ENCODE peak calls at places on chromosomes 16 and 17, in nine cellular contexts. One of them, this sample, is unnamed. For H3K27me3, the result is how much of the 10 kb centered on the place peaks cover.

GRCh38 chr16:74625500-74626350 is 18.8 kb upstream of the GLG1 start:
- DNase-seq in tibial artery: no peak
- DNase-seq in neuronal stem cell: no peak
- DNase-seq in thoracic aorta: no peak
- DNase-seq in IMR-90: no peak
- DNase-seq in transverse colon: no peak
- DNase-seq in GM23248: no peak
- DNase-seq in adrenal gland: no peak
- DNase-seq in right atrium auricular region: no peak
- DNase-seq in this sample: no peak

GRCh38 chr16:50970221-50970620 is 180.8 kb downstream of the SALL1 start:
- DNase-seq in tibial artery: no peak
- DNase-seq in neuronal stem cell: no peak
- DNase-seq in thoracic aorta: no peak
- DNase-seq in IMR-90: no peak
- DNase-seq in transverse colon: no peak
- DNase-seq in GM23248: no peak
- DNase-seq in adrenal gland: no peak
- DNase-seq in right atrium auricular region: no peak
- DNase-seq in this sample: no peak

GRCh38 chr16:19348578-19349315 is 63.2 kb downstream of the CLEC19A start:
- DNase-seq in tibial artery: no peak
- DNase-seq in neuronal stem cell: peak
- DNase-seq in thoracic aorta: no peak
- DNase-seq in IMR-90: no peak
- DNase-seq in transverse colon: no peak
- DNase-seq in GM23248: peak
- DNase-seq in adrenal gland: no peak
- DNase-seq in right atrium auricular region: no peak
- DNase-seq in this sample: no peak

GRCh38 chr16:27811881-27812280 is 251.6 kb downstream of the GSG1L start:
- DNase-seq in tibial artery: peak
- DNase-seq in neuronal stem cell: no peak
- DNase-seq in thoracic aorta: no peak
- DNase-seq in IMR-90: no peak
- DNase-seq in transverse colon: no peak
- DNase-seq in GM23248: no peak
- DNase-seq in adrenal gland: no peak
- DNase-seq in right atrium auricular region: no peak
- DNase-seq in this sample: no peak

GRCh38 chr16:66652661-66653060 is 43.9 kb downstream of the CMTM4 start:
- DNase-seq in tibial artery: no peak
- DNase-seq in neuronal stem cell: no peak
- DNase-seq in thoracic aorta: no peak
- DNase-seq in IMR-90: no peak
- DNase-seq in transverse colon: no peak
- DNase-seq in GM23248: peak
- DNase-seq in adrenal gland: no peak
- DNase-seq in right atrium auricular region: no peak
- DNase-seq in this sample: no peak

GRCh38 chr16:84423416-84423837 is 55.1 kb downstream of the ATP2C2 start:
- DNase-seq in tibial artery: no peak
- DNase-seq in neuronal stem cell: no peak
- DNase-seq in thoracic aorta: no peak
- DNase-seq in IMR-90: peak
- DNase-seq in transverse colon: no peak
- DNase-seq in GM23248: peak
- DNase-seq in adrenal gland: no peak
- DNase-seq in right atrium auricular region: no peak
- DNase-seq in this sample: peak

GRCh38 chr17:17446666-17447155 is 30.1 kb upstream of the MED9 start:
- DNase-seq in tibial artery: no peak
- DNase-seq in neuronal stem cell: no peak
- DNase-seq in thoracic aorta: no peak
- DNase-seq in IMR-90: no peak
- DNase-seq in transverse colon: no peak
- DNase-seq in GM23248: no peak
- DNase-seq in adrenal gland: no peak
- DNase-seq in right atrium auricular region: no peak
- DNase-seq in this sample: no peak

GRCh38 chr17:38449364-38449763 is 21.1 kb downstream of the ARHGAP23 start:
- DNase-seq in tibial artery: no peak
- DNase-seq in neuronal stem cell: no peak
- DNase-seq in thoracic aorta: no peak
- DNase-seq in IMR-90: no peak
- DNase-seq in transverse colon: no peak
- DNase-seq in GM23248: peak
- DNase-seq in adrenal gland: no peak
- DNase-seq in right atrium auricular region: no peak
- DNase-seq in this sample: no peak

GRCh38 chr16:5490499-5490898 is 392.9 kb upstream of the EEF2KMT start:
- DNase-seq in tibial artery: no peak
- DNase-seq in neuronal stem cell: peak
- DNase-seq in thoracic aorta: no peak
- DNase-seq in IMR-90: no peak
- DNase-seq in transverse colon: peak
- DNase-seq in GM23248: peak
- DNase-seq in adrenal gland: peak
- DNase-seq in right atrium auricular region: no peak
- DNase-seq in this sample: no peak

GRCh38 chr17:52233632-52234031 is 75.1 kb upstream of the CA10 start:
- DNase-seq in tibial artery: no peak
- DNase-seq in neuronal stem cell: no peak
- DNase-seq in thoracic aorta: no peak
- DNase-seq in IMR-90: no peak
- DNase-seq in transverse colon: no peak
- DNase-seq in GM23248: no peak
- DNase-seq in adrenal gland: no peak
- DNase-seq in right atrium auricular region: no peak
- DNase-seq in this sample: no peak

GRCh38 chr16:11430601-11431317 is 85.5 kb downstream of the RMI2 start:
- DNase-seq in tibial artery: no peak
- DNase-seq in neuronal stem cell: no peak
- DNase-seq in thoracic aorta: no peak
- DNase-seq in IMR-90: no peak
- DNase-seq in transverse colon: no peak
- DNase-seq in GM23248: no peak
- DNase-seq in adrenal gland: no peak
- DNase-seq in right atrium auricular region: no peak
- DNase-seq in this sample: no peak

GRCh38 chr16:88383401-88384221 is 852 bp downstream of the ZNF469 start:
- DNase-seq in tibial artery: no peak
- DNase-seq in neuronal stem cell: no peak
- DNase-seq in thoracic aorta: no peak
- DNase-seq in IMR-90: peak
- DNase-seq in transverse colon: no peak
- DNase-seq in GM23248: peak
- DNase-seq in adrenal gland: peak
- DNase-seq in right atrium auricular region: no peak
- DNase-seq in this sample: peak

GRCh38 chr17:74288785-74289184 is 14.8 kb downstream of the DNAI2 start:
- DNase-seq in tibial artery: no peak
- DNase-seq in neuronal stem cell: no peak
- DNase-seq in thoracic aorta: no peak
- DNase-seq in IMR-90: no peak
- DNase-seq in transverse colon: no peak
- DNase-seq in GM23248: peak
- DNase-seq in adrenal gland: no peak
- DNase-seq in right atrium auricular region: no peak
- DNase-seq in this sample: no peak

GRCh38 chr17:9232591-9233270 is 211.4 kb downstream of the NTN1 start:
- DNase-seq in tibial artery: no peak
- DNase-seq in neuronal stem cell: no peak
- DNase-seq in thoracic aorta: no peak
- DNase-seq in IMR-90: no peak
- DNase-seq in transverse colon: peak
- DNase-seq in GM23248: no peak
- DNase-seq in adrenal gland: no peak
- DNase-seq in right atrium auricular region: no peak
- DNase-seq in this sample: no peak

GRCh38 chr16:54651851-54652770 is 278.6 kb upstream of the IRX5 start:
- DNase-seq in tibial artery: no peak
- DNase-seq in neuronal stem cell: no peak
- DNase-seq in thoracic aorta: no peak
- DNase-seq in IMR-90: no peak
- DNase-seq in transverse colon: no peak
- DNase-seq in GM23248: peak
- DNase-seq in adrenal gland: no peak
- DNase-seq in right atrium auricular region: no peak
- DNase-seq in this sample: no peak

GRCh38 chr17:17395246-17395802 is 81.5 kb upstream of the MED9 start:
- DNase-seq in tibial artery: peak
- DNase-seq in neuronal stem cell: no peak
- DNase-seq in thoracic aorta: no peak
- DNase-seq in IMR-90: no peak
- DNase-seq in transverse colon: no peak
- DNase-seq in GM23248: no peak
- DNase-seq in adrenal gland: no peak
- DNase-seq in right atrium auricular region: peak
- DNase-seq in this sample: no peak

DNA sequence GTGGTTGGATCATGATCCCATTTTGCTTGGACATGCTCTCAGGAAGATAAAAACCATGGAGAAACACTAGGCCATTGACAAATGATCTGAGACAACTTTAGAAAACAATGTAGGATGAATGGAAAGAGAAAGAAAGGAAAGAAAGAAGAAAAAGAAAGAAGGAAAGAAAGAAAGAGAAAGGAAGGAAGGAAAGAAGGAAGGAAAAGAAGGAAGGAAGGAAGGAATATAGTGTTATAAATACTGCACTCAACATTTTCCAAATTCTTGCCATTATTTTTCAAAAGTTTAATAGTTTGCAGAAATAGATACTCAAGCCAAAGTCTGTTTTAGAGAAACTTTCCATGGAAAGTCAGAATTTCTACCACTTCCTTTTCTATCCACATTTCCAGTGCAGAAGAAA is 39.2 kb upstream of the CACNG3 start:
- DNase-seq in tibial artery: no peak
- DNase-seq in neuronal stem cell: no peak
- DNase-seq in thoracic aorta: no peak
- DNase-seq in IMR-90: no peak
- DNase-seq in transverse colon: no peak
- DNase-seq in GM23248: no peak
- DNase-seq in adrenal gland: no peak
- DNase-seq in right atrium auricular region: no peak
- DNase-seq in this sample: no peak
- H3K27me3 ChIP-seq in tibial artery: under half
- H3K27me3 ChIP-seq in neuronal stem cell: under half
- H3K27me3 ChIP-seq in thoracic aorta: under half
- H3K27me3 ChIP-seq in IMR-90: under half
- H3K27me3 ChIP-seq in transverse colon: under half
- H3K27me3 ChIP-seq in GM23248: under half
- H3K27me3 ChIP-seq in adrenal gland: under half
- H3K27me3 ChIP-seq in right atrium auricular region: under half
- H3K27me3 ChIP-seq in this sample: under half

DNA sequence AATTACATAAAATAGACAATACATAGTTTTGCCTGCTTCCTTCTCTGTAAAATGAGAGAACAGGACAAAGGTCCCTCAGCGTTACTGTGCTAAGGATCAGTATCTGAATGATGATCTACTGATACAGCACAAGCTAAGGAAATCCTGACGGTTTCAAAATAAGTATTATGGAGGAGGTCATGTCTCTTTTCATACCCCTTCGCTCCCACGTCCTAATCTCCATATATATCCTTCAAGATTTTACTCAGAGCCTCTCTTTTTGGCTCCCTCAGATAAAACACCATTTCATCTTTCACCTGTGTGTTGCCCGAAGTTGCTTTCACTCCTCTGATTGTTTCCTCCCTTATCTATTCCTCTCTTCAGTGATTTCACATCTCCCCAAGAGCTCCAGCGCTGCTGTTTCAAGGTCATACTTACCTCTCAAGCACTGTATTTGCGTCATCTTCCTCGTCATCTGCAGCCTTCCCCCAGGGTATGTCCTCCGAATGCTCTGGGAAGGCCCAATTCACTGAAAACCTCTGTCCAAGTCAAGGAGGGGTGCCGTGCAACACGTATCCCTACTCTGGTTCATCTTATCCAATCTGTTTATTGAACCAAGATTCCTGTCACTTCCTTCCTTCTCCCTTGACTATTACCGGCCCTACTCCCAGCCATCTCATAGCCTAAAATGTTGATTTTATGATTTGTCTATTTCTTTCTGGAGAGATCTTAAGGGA is 1.2 kb upstream of the BLTP2 start:
- DNase-seq in tibial artery: no peak
- DNase-seq in neuronal stem cell: no peak
- DNase-seq in thoracic aorta: no peak
- DNase-seq in IMR-90: no peak
- DNase-seq in transverse colon: peak
- DNase-seq in GM23248: peak
- DNase-seq in adrenal gland: peak
- DNase-seq in right atrium auricular region: no peak
- DNase-seq in this sample: no peak
- H3K4me3 ChIP-seq in tibial artery: peak
- H3K4me3 ChIP-seq in neuronal stem cell: no peak
- H3K4me3 ChIP-seq in thoracic aorta: peak
- H3K4me3 ChIP-seq in IMR-90: no peak
- H3K4me3 ChIP-seq in transverse colon: peak
- H3K4me3 ChIP-seq in GM23248: peak
- H3K4me3 ChIP-seq in adrenal gland: no peak
- H3K4me3 ChIP-seq in right atrium auricular region: peak
- H3K4me3 ChIP-seq in this sample: no peak

GRCh38 chr17:49571764-49572163 is 3.9 kb upstream of the NXPH3 start:
- DNase-seq in tibial artery: no peak
- DNase-seq in neuronal stem cell: no peak
- DNase-seq in thoracic aorta: no peak
- DNase-seq in IMR-90: no peak
- DNase-seq in transverse colon: no peak
- DNase-seq in GM23248: no peak
- DNase-seq in adrenal gland: no peak
- DNase-seq in right atrium auricular region: no peak
- DNase-seq in this sample: no peak
- H3K27me3 ChIP-seq in tibial artery: under half
- H3K27me3 ChIP-seq in neuronal stem cell: under half
- H3K27me3 ChIP-seq in thoracic aorta: under half
- H3K27me3 ChIP-seq in IMR-90: half or more
- H3K27me3 ChIP-seq in transverse colon: under half
- H3K27me3 ChIP-seq in GM23248: under half
- H3K27me3 ChIP-seq in adrenal gland: under half
- H3K27me3 ChIP-seq in right atrium auricular region: under half
- H3K27me3 ChIP-seq in this sample: under half

DNA sequence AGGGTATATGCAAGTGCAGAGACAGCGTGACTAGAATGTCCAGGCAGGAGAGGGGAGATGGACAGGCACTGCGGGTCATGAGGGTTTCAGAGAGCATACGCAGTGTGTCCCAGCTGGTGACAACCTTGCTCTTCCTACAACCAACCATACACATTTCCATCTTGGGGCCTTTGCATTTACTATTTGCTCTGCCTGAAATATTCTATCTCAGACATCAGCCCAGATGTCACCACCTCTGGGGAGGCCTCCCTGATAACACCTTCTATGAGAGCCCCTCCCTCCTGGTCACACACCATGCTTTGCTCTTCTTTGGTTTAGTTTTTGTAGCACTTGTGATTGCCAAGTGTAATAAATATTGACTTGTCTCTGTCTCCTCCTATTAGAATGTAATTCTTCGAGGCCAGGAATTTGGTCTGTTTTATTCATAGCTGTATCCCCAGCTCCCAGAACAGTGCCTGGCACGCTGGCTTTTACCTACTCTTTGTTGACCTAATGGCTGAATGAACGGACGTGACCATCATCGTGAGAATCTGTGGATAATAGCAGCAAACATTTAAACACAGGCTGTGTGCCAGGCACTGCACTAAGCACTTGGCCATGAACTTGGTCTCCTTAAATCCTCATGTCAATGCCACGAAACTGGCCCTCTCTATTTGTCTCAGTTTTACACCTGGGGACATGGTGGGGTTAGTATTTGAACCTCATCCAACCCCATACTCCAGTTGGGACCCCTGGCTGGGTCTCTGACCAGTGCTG is 51.9 kb downstream of the PLCG2 start:
- DNase-seq in tibial artery: no peak
- DNase-seq in neuronal stem cell: no peak
- DNase-seq in thoracic aorta: no peak
- DNase-seq in IMR-90: no peak
- DNase-seq in transverse colon: no peak
- DNase-seq in GM23248: no peak
- DNase-seq in adrenal gland: no peak
- DNase-seq in right atrium auricular region: no peak
- DNase-seq in this sample: no peak
- H3K4me3 ChIP-seq in tibial artery: no peak
- H3K4me3 ChIP-seq in neuronal stem cell: no peak
- H3K4me3 ChIP-seq in thoracic aorta: no peak
- H3K4me3 ChIP-seq in IMR-90: no peak
- H3K4me3 ChIP-seq in transverse colon: no peak
- H3K4me3 ChIP-seq in GM23248: no peak
- H3K4me3 ChIP-seq in adrenal gland: no peak
- H3K4me3 ChIP-seq in right atrium auricular region: no peak
- H3K4me3 ChIP-seq in this sample: no peak